ENCODE peak calls at places on chromosomes 1 and 21, in six cellular contexts. C, T, N, B, P and S are unnamed samples.

GRCh38 chr1:23825076-23825761 is at the start of gene HMGCL:
- DNase-seq in P (peak; percentile 92), B (no peak), T (peak; percentile 83), C (peak; percentile 93), N (peak; percentile 91), S (peak; percentile 84)

GRCh38 chr1:45545019-45545493 is 5.6 kb upstream of the AKR1A1 start:
- DNase-seq in P (no peak), T (no peak), B (no peak), C (peak; percentile 35), N (no peak), S (no peak)

GRCh38 chr21:42591170-42591869 is 62.1 kb upstream of the PDE9A start:
- DNase-seq in P (no peak), B (no peak), N (no peak), C (no peak), T (no peak), S (no peak)

GRCh38 chr1:87979079-87979478 is 650.4 kb downstream of the LMO4 start:
- DNase-seq in N (no peak), T (no peak), C (no peak), P (no peak), B (no peak), S (no peak)

GRCh38 chr1:54481201-54481884 is 66.7 kb upstream of the ACOT11 start:
- DNase-seq in C (no peak), B (no peak), T (no peak), P (no peak), N (no peak), S (no peak)

GRCh38 chr21:36692125-36692843 is 6.6 kb upstream of the SIM2 start:
- DNase-seq in N (no peak), T (peak; percentile 48), C (peak; percentile 21), B (no peak), P (no peak), S (no peak)

GRCh38 chr1:152034654-152035405 is 2.0 kb downstream of the S100A11 start:
- DNase-seq in B (no peak), P (peak; percentile 86), T (peak; percentile 56), C (peak; percentile 87), N (peak; percentile 77), S (peak; percentile 59)

GRCh38 chr1:77655431-77655974 is 27.0 kb downstream of the ZZZ3 start:
- DNase-seq in T (no peak), P (peak; percentile 20), C (no peak), N (no peak), B (no peak), S (peak; percentile 32)

GRCh38 chr1:65792671-65793358 is at the start of gene PDE4B:
- DNase-seq in N (peak; percentile 42), T (peak; percentile 52), B (no peak), P (peak; percentile 40), C (peak; percentile 44), S (peak; percentile 40)

GRCh38 chr21:46092811-46093667 is 4.9 kb upstream of the COL6A2 start:
- DNase-seq in C (no peak), P (no peak), B (no peak), N (no peak), T (no peak), S (no peak)

GRCh38 chr1:245096330-245097066 is 58.3 kb upstream of the KIF26B start:
- DNase-seq in T (no peak), B (no peak), N (no peak), P (no peak), C (no peak), S (no peak)

GRCh38 chr1:78606274-78606673 is 14.0 kb upstream of the IFI44L start:
- DNase-seq in C (no peak), N (no peak), P (no peak), B (no peak), T (no peak), S (no peak)

GRCh38 chr21:35239811-35240219 is 190.7 kb upstream of the RUNX1 start:
- DNase-seq in N (no peak), P (no peak), C (no peak), B (no peak), T (peak; percentile 37), S (no peak)

GRCh38 chr1:30588311-30589073 is 134.9 kb downstream of the MATN1 start:
- DNase-seq in N (no peak), C (no peak), B (no peak), T (no peak), P (no peak), S (no peak)

GRCh38 chr1:23745515-23745914 is 2.2 kb downstream of the ELOA start:
- DNase-seq in B (no peak), T (no peak), C (peak; percentile 52), P (peak; percentile 66), N (no peak), S (peak; percentile 62)

GRCh38 chr1:193249187-193249586 is 62.8 kb upstream of the B3GALT2 start:
- DNase-seq in C (no peak), T (no peak), B (no peak), N (no peak), P (no peak), S (no peak)
- H3K14ac ChIP-seq in C (no peak overlapping the region), T (no peak overlapping the region), B (no peak overlapping the region), N (no peak overlapping the region), P (no peak overlapping the region), S (no peak overlapping the region)

GRCh38 chr1:171017431-171017830 is 73.3 kb upstream of the FMO3 start:
- DNase-seq in P (no peak), B (no peak), T (no peak), N (no peak), C (no peak), S (no peak)

DNA sequence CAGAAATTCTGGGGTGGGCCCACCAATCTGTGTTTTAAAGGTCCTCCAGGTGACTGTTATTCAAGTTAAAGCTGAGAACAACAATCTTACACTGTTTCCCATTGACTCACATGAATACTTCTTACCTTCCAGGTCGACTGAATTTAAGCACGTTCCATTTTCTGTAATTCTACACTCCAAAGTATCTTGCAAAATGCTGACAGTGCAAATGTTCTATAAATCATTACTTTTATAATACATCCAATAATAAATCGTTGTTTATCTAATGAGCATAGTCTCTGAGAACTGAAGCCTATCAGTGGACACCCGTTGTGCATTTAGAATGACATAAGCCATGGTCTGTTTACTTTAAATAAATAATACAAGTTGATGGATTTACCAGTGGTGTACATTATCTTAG is 75.8 kb upstream of the FMO3 start:
- DNase-seq in T (no peak), N (no peak), C (no peak), B (no peak), P (no peak), S (no peak)
- H3K14ac ChIP-seq in T (no peak overlapping the region), N (no peak overlapping the region), C (no peak overlapping the region), B (no peak overlapping the region), P (no peak overlapping the region), S (no peak overlapping the region)

GRCh38 chr1:80249699-80250098 is 1243.2 kb upstream of the ADGRL4 start:
- DNase-seq in B (no peak), N (no peak), T (no peak), P (no peak), C (no peak), S (no peak)

GRCh38 chr1:80248886-80249285 is 1242.4 kb upstream of the ADGRL4 start:
- DNase-seq in P (peak; percentile 13), C (peak; percentile 24), T (no peak), B (no peak), N (no peak), S (peak; percentile 29)

GRCh38 chr1:80244366-80244765 is 1237.8 kb upstream of the ADGRL4 start:
- DNase-seq in N (no peak), T (no peak), C (no peak), P (no peak), B (no peak), S (no peak)

GRCh38 chr1:80250573-80251168 is 1244.1 kb upstream of the ADGRL4 start:
- DNase-seq in P (no peak), T (no peak), N (no peak), C (peak; percentile 24), B (no peak), S (no peak)

GRCh38 chr1:80245813-80246212 is 1239.3 kb upstream of the ADGRL4 start:
- DNase-seq in T (no peak), B (no peak), P (no peak), N (no peak), C (peak; percentile 7), S (no peak)
- H3K14ac ChIP-seq in T (no peak overlapping the region), B (no peak overlapping the region), P (no peak overlapping the region), N (no peak overlapping the region), C (no peak overlapping the region), S (no peak overlapping the region)

DNA sequence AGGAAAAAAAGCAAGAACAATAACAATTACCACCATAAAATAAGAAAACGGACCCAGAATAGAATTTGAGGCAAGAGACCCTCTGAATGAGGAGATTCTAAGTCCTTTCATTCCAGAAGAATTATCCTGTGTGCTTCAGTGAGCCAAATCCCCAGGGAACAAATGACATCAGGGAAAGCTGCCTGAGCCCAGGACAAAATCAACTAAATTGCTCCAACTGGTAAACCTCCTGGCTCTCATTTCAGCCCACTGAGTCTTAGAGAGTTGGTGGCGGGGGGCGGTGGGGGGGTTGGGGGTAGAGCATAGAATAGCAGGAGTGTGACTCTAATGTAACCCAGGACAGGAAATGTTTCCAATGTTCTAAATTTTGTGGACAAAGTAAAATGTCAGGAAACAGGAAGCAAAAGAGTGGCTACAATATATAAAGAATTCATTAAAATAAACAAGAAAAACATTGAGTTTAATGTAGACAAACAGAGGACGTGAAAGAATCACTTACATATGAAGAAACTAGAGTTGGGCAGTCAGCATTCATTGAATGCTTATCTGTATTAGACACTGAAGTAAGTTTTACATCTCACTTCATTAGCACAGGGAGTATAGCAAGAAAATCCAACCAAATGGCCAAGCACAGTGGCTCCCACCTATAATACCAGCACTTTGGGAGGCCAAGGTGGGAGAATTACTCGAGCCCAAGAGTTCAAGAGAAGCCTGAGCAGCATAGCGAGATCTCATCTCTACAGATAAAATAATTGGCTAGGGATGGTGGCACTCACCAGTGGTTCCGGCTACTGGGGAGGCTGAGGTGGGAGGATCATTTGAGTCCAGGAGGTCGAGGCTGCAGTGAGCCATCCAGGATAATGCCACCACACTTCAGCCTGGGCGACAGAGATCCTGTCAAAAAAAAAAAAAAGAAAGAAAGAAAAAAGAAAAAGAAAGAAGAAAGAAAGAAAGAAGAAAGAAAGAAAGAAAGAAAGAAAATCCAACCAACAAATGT is 75.1 kb downstream of the DHRS3 start:
- DNase-seq in C (no peak), P (no peak), B (no peak), N (no peak), T (peak; percentile 39), S (peak; percentile 31)
- H3K14ac ChIP-seq in C (no peak overlapping the region), P (no peak overlapping the region), B (no peak overlapping the region), N (no peak overlapping the region), T (no peak overlapping the region), S (peak overlapping the region; percentile 22)

GRCh38 chr1:48027533-48027835 is 30.3 kb upstream of the TRABD2B start:
- DNase-seq in T (no peak), N (no peak), C (no peak), P (no peak), B (no peak), S (no peak)
- H3K14ac ChIP-seq in T (no peak overlapping the region), N (no peak overlapping the region), C (no peak overlapping the region), P (no peak overlapping the region), B (no peak overlapping the region), S (no peak overlapping the region)

DNA sequence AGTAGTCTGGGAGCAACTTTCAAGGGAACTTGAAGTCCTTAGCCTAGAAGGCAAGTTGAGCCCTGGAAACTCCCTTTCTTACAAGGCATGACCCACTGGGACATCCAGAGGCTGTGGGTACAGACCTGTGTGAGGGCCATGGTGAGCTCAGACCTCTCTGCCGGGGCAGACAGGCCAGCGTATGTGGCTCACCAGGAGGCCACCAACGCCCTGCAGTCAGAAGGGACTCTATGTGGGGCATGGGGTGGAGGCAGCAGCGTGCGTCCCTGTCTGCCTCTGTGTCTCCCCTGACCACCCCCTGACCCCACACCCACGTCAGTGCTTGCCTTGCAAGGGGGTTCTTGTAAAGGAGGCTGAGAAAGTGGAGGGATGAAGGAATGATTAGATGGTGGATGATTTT is 10.8 kb downstream of the COQ8A start:
- DNase-seq in T (no peak), N (no peak), P (no peak), B (no peak), C (no peak), S (no peak)
- H3K14ac ChIP-seq in T (peak overlapping the region; percentile 9), N (no peak overlapping the region), P (no peak overlapping the region), B (no peak overlapping the region), C (no peak overlapping the region), S (no peak overlapping the region)

GRCh38 chr1:97356309-97356708 is 564.5 kb downstream of the DPYD start:
- DNase-seq in N (no peak), P (no peak), C (no peak), B (no peak), T (no peak), S (no peak)
- H3K14ac ChIP-seq in N (no peak overlapping the region), P (no peak overlapping the region), C (no peak overlapping the region), B (no peak overlapping the region), T (no peak overlapping the region), S (no peak overlapping the region)